ENCODE peak calls at places on chromosomes 2 and 18, in seven cellular contexts. P is nephron progenitor cell, V is heart right ventricle, E is fibroblast of the aortic adventitia, Q is HL-60, T is fibroblast of lung, B is HCT116. U is an unnamed sample.

GRCh38 chr18:50424877-50425690 is 50.2 kb downstream of the SKA1 start:
- DNase-seq in E (peak), Q (no peak), B (no peak), T (peak), P (no peak), V (peak), U (peak)

GRCh38 chr18:74412106-74412880 is 44.8 kb downstream of the DIPK1C start:
- DNase-seq in V (no peak), P (peak), E (no peak), Q (no peak), T (no peak), B (no peak), U (no peak)

GRCh38 chr2:232085179-232085578 is 123.7 kb downstream of the DIS3L2 start:
- DNase-seq in P (no peak), T (peak), V (no peak), E (no peak), Q (no peak), B (no peak), U (no peak)

GRCh38 chr2:201923991-201924390 is 109.7 kb upstream of the FZD7 start:
- DNase-seq in Q (no peak), P (no peak), B (no peak), V (no peak), T (no peak), E (no peak), U (no peak)

GRCh38 chr18:57353940-57354461 is 1.6 kb downstream of the ST8SIA3 start:
- DNase-seq in Q (no peak), T (peak), P (peak), B (no peak), E (peak), V (peak), U (peak)

GRCh38 chr2:235024951-235025773 is 73.3 kb downstream of the SH3BP4 start:
- DNase-seq in V (no peak), P (no peak), Q (no peak), E (no peak), B (no peak), T (peak), U (no peak)

GRCh38 chr18:70419526-70419925 is 130.7 kb downstream of the SOCS6 start:
- DNase-seq in P (no peak), V (no peak), B (no peak), Q (no peak), T (peak), E (peak), U (peak)

GRCh38 chr2:106359512-106359911 is 108.7 kb downstream of the RGPD3 start:
- DNase-seq in V (no peak), B (no peak), T (no peak), Q (no peak), P (no peak), E (no peak), U (no peak)

GRCh38 chr18:36101943-36102342 is 27.2 kb downstream of the SLC39A6 start:
- DNase-seq in B (no peak), P (no peak), V (no peak), E (no peak), Q (no peak), T (no peak), U (no peak)

GRCh38 chr2:241775223-241776177 is 1.1 kb upstream of the GAL3ST2 start:
- DNase-seq in B (no peak), T (no peak), Q (no peak), V (no peak), P (no peak), E (no peak), U (no peak)

GRCh38 chr2:231489990-231490389 is 25.7 kb upstream of the NCL start:
- DNase-seq in T (no peak), P (no peak), Q (no peak), B (no peak), E (no peak), V (no peak), U (peak)

GRCh38 chr2:85231242-85231805 is 96.5 kb downstream of the TGOLN2 start:
- DNase-seq in E (no peak), B (no peak), P (no peak), Q (no peak), V (no peak), T (no peak), U (no peak)

GRCh38 chr2:222311978-222312738 is 13.4 kb upstream of the PAX3 start:
- DNase-seq in T (no peak), Q (no peak), B (no peak), E (no peak), P (peak), V (no peak), U (no peak)

GRCh38 chr2:217941886-217942728 is 60.7 kb downstream of the TNS1 start:
- DNase-seq in Q (no peak), P (no peak), E (no peak), T (no peak), V (peak), B (no peak), U (no peak)

GRCh38 chr2:226664140-226664539 is 135.5 kb downstream of the IRS1 start:
- DNase-seq in B (no peak), V (peak), T (no peak), P (no peak), Q (no peak), E (no peak), U (no peak)

GRCh38 chr2:135615404-135615803 is 84.1 kb downstream of the R3HDM1 start:
- DNase-seq in P (no peak), E (no peak), Q (no peak), T (no peak), V (no peak), B (no peak), U (no peak)

GRCh38 chr18:65527879-65528633 is 222.8 kb upstream of the CDH7 start:
- DNase-seq in T (no peak), V (no peak), B (no peak), P (peak), E (no peak), Q (no peak), U (no peak)

GRCh38 chr2:134583462-134583861 is 135.3 kb downstream of the TMEM163 start:
- DNase-seq in P (no peak), B (no peak), Q (no peak), E (no peak), T (no peak), V (no peak), U (no peak)

GRCh38 chr2:40204268-40204667 is 247.6 kb downstream of the SLC8A1 start:
- DNase-seq in Q (no peak), E (no peak), V (no peak), P (no peak), T (peak), B (no peak), U (peak)

GRCh38 chr2:8805278-8806045 is 32.0 kb downstream of the KIDINS220 start:
- DNase-seq in B (no peak), Q (no peak), P (no peak), V (peak), E (peak), T (peak), U (no peak)

GRCh38 chr2:8806885-8807701 is 30.3 kb downstream of the KIDINS220 start:
- DNase-seq in V (no peak), Q (no peak), E (no peak), T (no peak), B (no peak), P (no peak), U (no peak)

GRCh38 chr2:8802741-8803140 is 34.7 kb downstream of the KIDINS220 start:
- DNase-seq in E (no peak), B (no peak), P (no peak), T (no peak), V (no peak), Q (no peak), U (no peak)

GRCh38 chr2:8800821-8801220 is 36.6 kb downstream of the KIDINS220 start:
- DNase-seq in B (no peak), V (no peak), T (no peak), Q (no peak), P (no peak), E (no peak), U (no peak)

GRCh38 chr2:8803658-8804379 is 33.6 kb downstream of the KIDINS220 start:
- DNase-seq in V (peak), E (peak), T (peak), P (no peak), B (peak), Q (no peak), U (peak)
- TF ChIP-seq CTCF in V (no peak), E (peak), T (no peak), P (no peak), B (peak), Q (no peak), U (peak)

GRCh38 chr2:179859523-179859922 is 1.9 kb downstream of the ZNF385B start:
- DNase-seq in B (no peak), E (no peak), V (no peak), T (no peak), Q (no peak), P (no peak), U (no peak)
- TF ChIP-seq CTCF in B (no peak), E (no peak), V (no peak), T (no peak), Q (no peak), P (no peak), U (no peak)

GRCh38 chr2:174748948-174749347 is 15.3 kb downstream of the CHRNA1 start:
- DNase-seq in P (peak), T (peak), B (peak), V (peak), E (peak), Q (peak), U (peak)
- TF ChIP-seq CTCF in P (peak), T (peak), B (peak), V (peak), E (peak), Q (peak), U (peak)

DNA sequence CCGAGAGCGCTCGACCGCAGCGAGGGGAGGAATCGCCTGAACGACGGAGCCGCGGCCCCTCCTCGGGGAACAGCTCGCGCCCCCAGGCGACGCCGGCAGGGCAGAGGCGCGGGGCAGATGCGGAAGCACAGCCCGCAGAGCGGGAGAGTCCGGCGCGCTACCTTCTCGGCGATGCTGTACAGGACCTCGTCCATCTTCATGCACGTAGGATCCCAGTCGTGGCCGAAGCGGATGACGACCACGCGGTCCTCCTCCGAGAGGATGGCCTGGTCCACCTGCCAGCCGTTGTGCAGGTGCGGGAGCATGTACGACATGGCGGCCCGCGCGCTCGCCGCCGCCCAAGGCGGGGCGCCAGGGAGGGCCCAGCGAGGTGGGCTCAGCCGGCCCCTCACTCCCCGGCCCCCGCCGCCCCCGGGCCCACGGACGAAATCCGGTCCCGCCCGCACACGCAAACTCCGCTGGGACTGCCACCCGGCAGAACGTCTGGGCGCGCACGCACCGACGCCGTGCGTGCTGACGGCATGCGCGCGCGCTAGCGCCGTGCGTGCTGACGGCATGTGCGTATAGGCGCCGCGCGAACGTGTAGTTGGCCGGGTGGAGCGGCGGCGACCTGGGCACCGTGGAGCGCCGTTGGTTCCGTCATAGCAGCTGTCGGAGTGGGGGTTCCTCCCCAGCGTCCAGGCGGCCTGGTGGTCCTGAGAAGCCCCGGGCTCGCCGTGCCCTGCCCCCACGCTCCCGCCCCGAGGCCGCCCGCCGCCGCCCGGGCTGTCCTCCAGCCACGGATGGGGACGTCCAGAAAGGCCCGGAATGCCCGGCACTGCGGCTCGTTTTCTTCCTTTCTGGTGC is at the start of gene TXNL4A:
- DNase-seq in Q (peak), E (peak), P (peak), B (no peak), V (peak), T (peak), U (peak)
- TF ChIP-seq CTCF in Q (peak), E (peak), P (no peak), B (no peak), V (peak), T (peak), U (peak)

DNA sequence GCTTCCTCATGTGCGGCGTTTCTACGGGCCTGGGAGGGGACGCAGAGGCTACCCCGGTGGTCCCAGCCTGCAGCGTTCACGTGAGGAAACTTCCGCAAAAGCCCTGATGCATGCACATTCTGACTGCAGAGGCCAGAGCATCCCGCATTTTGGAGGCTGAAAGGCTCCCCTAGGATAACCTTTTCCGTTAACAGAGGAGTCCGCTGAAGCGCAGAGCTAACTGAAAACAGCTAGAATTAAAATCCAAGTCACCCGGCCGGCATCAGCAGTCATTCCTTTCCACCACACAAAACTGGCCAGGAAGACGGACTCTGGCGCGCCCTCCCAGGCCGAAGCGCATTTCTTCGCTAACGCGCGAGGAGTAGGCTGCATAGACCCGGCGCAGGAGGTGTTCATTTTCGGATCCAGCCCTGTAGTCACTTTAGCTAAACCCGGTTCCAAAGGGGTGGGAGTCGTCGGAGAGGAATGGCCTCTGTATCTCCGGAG is 747 bp upstream of the TUBB6 start:
- DNase-seq in T (peak), B (no peak), P (peak), Q (no peak), E (peak), V (peak), U (peak)
- TF ChIP-seq CTCF in T (peak), B (no peak), P (no peak), Q (no peak), E (peak), V (no peak), U (peak)

GRCh38 chr2:43605079-43605655 is 9.3 kb upstream of the THADA start:
- DNase-seq in B (peak), V (no peak), E (peak), T (peak), P (peak), Q (no peak), U (peak)
- TF ChIP-seq CTCF in B (peak), V (no peak), E (peak), T (peak), P (peak), Q (peak), U (peak)

DNA sequence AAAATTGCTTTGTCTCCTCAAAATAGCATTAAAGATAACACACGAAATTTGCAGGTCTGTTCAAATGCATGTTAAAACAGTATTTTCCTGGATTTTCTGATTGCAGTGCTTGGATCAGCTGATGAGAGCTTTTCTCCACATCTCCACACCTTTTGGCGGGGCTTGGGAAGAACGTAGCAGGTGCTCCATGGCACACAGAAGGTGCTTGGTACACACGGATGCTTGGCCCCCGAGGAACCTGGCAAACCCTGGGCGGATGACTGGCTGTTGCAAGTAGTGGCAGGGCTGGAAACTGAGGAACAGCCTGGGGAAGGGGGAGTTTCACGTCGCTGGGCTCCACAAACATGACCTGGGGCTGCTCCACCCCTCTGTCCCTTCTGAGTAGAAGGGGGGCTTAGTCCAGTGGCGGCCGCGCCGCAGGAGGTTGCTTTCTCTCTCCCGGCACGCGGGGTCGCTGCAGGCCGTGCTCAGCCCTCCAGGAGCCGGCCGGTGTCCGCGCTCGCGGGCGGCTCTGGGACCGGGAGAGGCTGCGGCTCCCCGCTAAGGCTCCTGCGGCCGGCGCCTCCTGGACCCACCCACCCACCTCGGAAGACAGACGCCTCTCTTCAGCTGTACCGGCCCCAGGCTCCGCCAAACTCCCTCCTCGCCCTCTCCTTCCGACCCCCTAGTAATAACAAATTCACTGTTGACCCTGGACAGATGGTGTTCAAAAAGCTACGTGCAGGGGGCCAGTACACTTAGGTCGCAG is 69.3 kb downstream of the MARCO start:
- DNase-seq in V (peak), E (peak), B (peak), T (peak), P (peak), Q (no peak), U (peak)
- TF ChIP-seq CTCF in V (peak), E (peak), B (peak), T (peak), P (peak), Q (peak), U (peak)

DNA sequence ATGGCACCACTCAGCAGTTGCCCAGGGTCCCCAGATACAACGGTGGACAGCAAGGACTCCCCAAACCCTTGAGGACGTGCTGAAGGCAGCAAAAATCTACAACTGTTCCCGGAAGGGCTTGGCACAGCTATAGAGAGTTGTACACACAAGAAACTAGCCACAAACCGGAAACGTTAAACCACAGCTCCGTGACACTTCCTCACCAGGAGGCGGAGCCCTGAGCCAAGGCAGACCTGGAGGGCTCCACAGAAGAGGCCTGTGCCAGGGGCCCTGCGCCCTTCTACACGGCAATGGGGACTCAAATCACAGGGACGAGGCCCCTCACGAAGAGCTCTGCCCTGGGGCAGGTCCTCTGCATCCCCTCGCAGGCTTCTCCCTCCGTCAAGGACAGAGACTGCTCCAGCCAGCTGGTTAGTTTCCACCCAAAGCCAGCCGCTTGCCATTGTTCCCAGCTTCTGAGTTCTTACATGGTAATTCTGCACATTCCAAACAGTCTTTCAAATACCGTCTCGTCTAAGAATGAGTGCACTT is 133.3 kb downstream of the HDAC4 start:
- DNase-seq in Q (peak), E (peak), V (peak), P (no peak), B (peak), T (peak), U (peak)
- TF ChIP-seq CTCF in Q (peak), E (peak), V (no peak), P (no peak), B (peak), T (peak), U (peak)

U was measured in choroid plexus epithelial cell.